ENCODE peak calls at places on chromosomes 1 and 21, in seven cellular contexts. One of them, this sample, is unnamed.

GRCh38 chr1:155479205-155479604 is 83.4 kb downstream of the ASH1L start:
- DNase-seq in A549: no peak
- DNase-seq in CD4-positive, alpha-beta T cell: no peak
- DNase-seq in PC-9: no peak
- DNase-seq in PC-3: peak
- DNase-seq in CD8-positive, alpha-beta T cell: no peak
- DNase-seq in tibial nerve: no peak
- DNase-seq in this sample: peak

GRCh38 chr21:45220106-45220505 is 67.6 kb downstream of the POFUT2 start:
- DNase-seq in A549: no peak
- DNase-seq in PC-3: no peak
- DNase-seq in CD8-positive, alpha-beta T cell: no peak
- DNase-seq in tibial nerve: peak
- DNase-seq in PC-9: no peak
- DNase-seq in CD4-positive, alpha-beta T cell: no peak
- DNase-seq in this sample: no peak

GRCh38 chr1:201593200-201593828 is 54.4 kb downstream of the NAV1 start:
- DNase-seq in tibial nerve: peak
- DNase-seq in PC-9: peak
- DNase-seq in A549: peak
- DNase-seq in PC-3: peak
- DNase-seq in CD8-positive, alpha-beta T cell: no peak
- DNase-seq in CD4-positive, alpha-beta T cell: no peak
- DNase-seq in this sample: peak

GRCh38 chr1:188489336-188490112 is 1660.8 kb downstream of the PLA2G4A start:
- DNase-seq in tibial nerve: no peak
- DNase-seq in PC-9: peak
- DNase-seq in A549: peak
- DNase-seq in CD8-positive, alpha-beta T cell: no peak
- DNase-seq in CD4-positive, alpha-beta T cell: no peak
- DNase-seq in PC-3: peak
- DNase-seq in this sample: no peak

GRCh38 chr1:34800214-34800613 is 7.4 kb downstream of the GJA4 start:
- DNase-seq in PC-3: no peak
- DNase-seq in CD8-positive, alpha-beta T cell: no peak
- DNase-seq in tibial nerve: no peak
- DNase-seq in PC-9: no peak
- DNase-seq in CD4-positive, alpha-beta T cell: no peak
- DNase-seq in A549: no peak
- DNase-seq in this sample: no peak

GRCh38 chr21:45592208-45592619 is 50.0 kb upstream of the SLC19A1 start:
- DNase-seq in tibial nerve: no peak
- DNase-seq in CD8-positive, alpha-beta T cell: peak
- DNase-seq in PC-9: no peak
- DNase-seq in PC-3: no peak
- DNase-seq in A549: no peak
- DNase-seq in CD4-positive, alpha-beta T cell: peak
- DNase-seq in this sample: no peak

GRCh38 chr1:84830136-84830535 is 62.9 kb downstream of the LPAR3 start:
- DNase-seq in PC-3: no peak
- DNase-seq in CD8-positive, alpha-beta T cell: no peak
- DNase-seq in CD4-positive, alpha-beta T cell: no peak
- DNase-seq in A549: no peak
- DNase-seq in tibial nerve: no peak
- DNase-seq in PC-9: no peak
- DNase-seq in this sample: no peak

GRCh38 chr21:33490991-33491372 is 534 bp downstream of the DNAJC28 start:
- DNase-seq in PC-3: no peak
- DNase-seq in tibial nerve: no peak
- DNase-seq in CD4-positive, alpha-beta T cell: no peak
- DNase-seq in A549: no peak
- DNase-seq in CD8-positive, alpha-beta T cell: no peak
- DNase-seq in PC-9: no peak
- DNase-seq in this sample: no peak

GRCh38 chr1:239744851-239745250 is 346.8 kb upstream of the FMN2 start:
- DNase-seq in PC-3: no peak
- DNase-seq in PC-9: no peak
- DNase-seq in CD8-positive, alpha-beta T cell: no peak
- DNase-seq in A549: no peak
- DNase-seq in tibial nerve: no peak
- DNase-seq in CD4-positive, alpha-beta T cell: no peak
- DNase-seq in this sample: no peak

GRCh38 chr1:154809436-154810413 is 60.4 kb downstream of the KCNN3 start:
- DNase-seq in PC-3: peak
- DNase-seq in tibial nerve: no peak
- DNase-seq in A549: peak
- DNase-seq in CD8-positive, alpha-beta T cell: no peak
- DNase-seq in CD4-positive, alpha-beta T cell: no peak
- DNase-seq in PC-9: no peak
- DNase-seq in this sample: peak

GRCh38 chr1:102891868-102892625 is 216.3 kb downstream of the COL11A1 start:
- DNase-seq in PC-9: no peak
- DNase-seq in PC-3: peak
- DNase-seq in A549: no peak
- DNase-seq in CD8-positive, alpha-beta T cell: no peak
- DNase-seq in CD4-positive, alpha-beta T cell: no peak
- DNase-seq in tibial nerve: no peak
- DNase-seq in this sample: peak

GRCh38 chr1:18342744-18343143 is 138.0 kb upstream of the KLHDC7A start:
- DNase-seq in PC-9: no peak
- DNase-seq in PC-3: no peak
- DNase-seq in CD8-positive, alpha-beta T cell: no peak
- DNase-seq in tibial nerve: no peak
- DNase-seq in CD4-positive, alpha-beta T cell: no peak
- DNase-seq in A549: no peak
- DNase-seq in this sample: no peak

GRCh38 chr1:117623698-117624097 is 17.9 kb downstream of the TENT5C start:
- DNase-seq in tibial nerve: no peak
- DNase-seq in PC-3: no peak
- DNase-seq in CD8-positive, alpha-beta T cell: no peak
- DNase-seq in A549: no peak
- DNase-seq in CD4-positive, alpha-beta T cell: no peak
- DNase-seq in PC-9: no peak
- DNase-seq in this sample: no peak

GRCh38 chr1:215119719-215120118 is 37.2 kb downstream of the KCNK2 start:
- DNase-seq in CD4-positive, alpha-beta T cell: no peak
- DNase-seq in CD8-positive, alpha-beta T cell: no peak
- DNase-seq in PC-9: no peak
- DNase-seq in A549: no peak
- DNase-seq in tibial nerve: peak
- DNase-seq in PC-3: no peak
- DNase-seq in this sample: no peak

GRCh38 chr1:150409504-150410362 is 45.8 kb downstream of the RPRD2 start:
- DNase-seq in CD8-positive, alpha-beta T cell: no peak
- DNase-seq in PC-9: no peak
- DNase-seq in tibial nerve: no peak
- DNase-seq in A549: no peak
- DNase-seq in PC-3: no peak
- DNase-seq in CD4-positive, alpha-beta T cell: no peak
- DNase-seq in this sample: no peak

GRCh38 chr1:11594222-11594621 is 60.0 kb downstream of the FBXO2 start:
- DNase-seq in CD8-positive, alpha-beta T cell: no peak
- DNase-seq in A549: no peak
- DNase-seq in PC-3: no peak
- DNase-seq in tibial nerve: no peak
- DNase-seq in PC-9: no peak
- DNase-seq in CD4-positive, alpha-beta T cell: no peak
- DNase-seq in this sample: peak

GRCh38 chr1:24108334-24109165 is 3.4 kb downstream of the MYOM3 start:
- DNase-seq in A549: peak
- DNase-seq in CD4-positive, alpha-beta T cell: no peak
- DNase-seq in tibial nerve: no peak
- DNase-seq in PC-9: peak
- DNase-seq in CD8-positive, alpha-beta T cell: no peak
- DNase-seq in PC-3: peak
- DNase-seq in this sample: peak

GRCh38 chr1:109040627-109041613 is 982 bp downstream of the WDR47 start:
- DNase-seq in CD8-positive, alpha-beta T cell: peak
- DNase-seq in PC-3: peak
- DNase-seq in CD4-positive, alpha-beta T cell: peak
- DNase-seq in tibial nerve: no peak
- DNase-seq in PC-9: peak
- DNase-seq in A549: peak
- DNase-seq in this sample: peak

DNA sequence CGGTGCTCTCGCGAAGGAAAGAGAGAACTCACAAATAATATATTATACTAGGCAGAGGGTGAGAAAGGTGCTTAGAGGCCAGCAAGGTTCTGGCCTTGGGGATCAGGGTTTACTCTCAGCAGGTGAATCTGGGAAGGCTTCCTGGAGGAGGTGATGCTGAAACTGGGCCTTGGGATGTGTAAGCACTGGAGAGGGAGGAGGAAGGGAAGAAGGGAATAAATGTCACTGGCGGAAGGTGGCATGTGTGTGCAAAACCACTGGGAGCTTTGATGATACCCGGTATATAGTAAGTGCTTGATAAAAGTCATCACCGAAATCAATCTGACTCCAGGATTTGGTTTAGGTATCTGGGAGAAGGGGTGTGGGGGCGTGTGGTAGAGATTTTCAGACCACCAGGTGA is 24.4 kb downstream of the SPSB1 start:
- DNase-seq in CD4-positive, alpha-beta T cell: no peak
- DNase-seq in PC-9: no peak
- DNase-seq in PC-3: no peak
- DNase-seq in A549: no peak
- DNase-seq in tibial nerve: no peak
- DNase-seq in CD8-positive, alpha-beta T cell: no peak
- DNase-seq in this sample: no peak
- H3K27ac ChIP-seq in CD4-positive, alpha-beta T cell: no peak
- H3K27ac ChIP-seq in PC-9: no peak
- H3K27ac ChIP-seq in PC-3: peak
- H3K27ac ChIP-seq in A549: peak
- H3K27ac ChIP-seq in tibial nerve: no peak
- H3K27ac ChIP-seq in CD8-positive, alpha-beta T cell: no peak
- H3K27ac ChIP-seq in this sample: peak

GRCh38 chr1:13759072-13759471 is 59.1 kb downstream of the PRDM2 start:
- DNase-seq in CD8-positive, alpha-beta T cell: no peak
- DNase-seq in PC-9: peak
- DNase-seq in CD4-positive, alpha-beta T cell: no peak
- DNase-seq in A549: no peak
- DNase-seq in PC-3: peak
- DNase-seq in tibial nerve: no peak
- DNase-seq in this sample: peak
- TF ChIP-seq CTCF in CD8-positive, alpha-beta T cell: no peak
- TF ChIP-seq CTCF in PC-9: no peak
- TF ChIP-seq CTCF in CD4-positive, alpha-beta T cell: no peak
- TF ChIP-seq CTCF in A549: no peak
- TF ChIP-seq CTCF in PC-3: peak
- TF ChIP-seq CTCF in tibial nerve: no peak
- TF ChIP-seq CTCF in this sample: peak

GRCh38 chr1:191629836-191630235 is 528.4 kb upstream of the RGS18 start:
- DNase-seq in PC-3: no peak
- DNase-seq in tibial nerve: no peak
- DNase-seq in CD4-positive, alpha-beta T cell: no peak
- DNase-seq in PC-9: no peak
- DNase-seq in A549: no peak
- DNase-seq in CD8-positive, alpha-beta T cell: no peak
- DNase-seq in this sample: no peak
- H3K27ac ChIP-seq in PC-3: no peak
- H3K27ac ChIP-seq in tibial nerve: no peak
- H3K27ac ChIP-seq in CD4-positive, alpha-beta T cell: no peak
- H3K27ac ChIP-seq in PC-9: no peak
- H3K27ac ChIP-seq in A549: no peak
- H3K27ac ChIP-seq in CD8-positive, alpha-beta T cell: no peak
- H3K27ac ChIP-seq in this sample: no peak

DNA sequence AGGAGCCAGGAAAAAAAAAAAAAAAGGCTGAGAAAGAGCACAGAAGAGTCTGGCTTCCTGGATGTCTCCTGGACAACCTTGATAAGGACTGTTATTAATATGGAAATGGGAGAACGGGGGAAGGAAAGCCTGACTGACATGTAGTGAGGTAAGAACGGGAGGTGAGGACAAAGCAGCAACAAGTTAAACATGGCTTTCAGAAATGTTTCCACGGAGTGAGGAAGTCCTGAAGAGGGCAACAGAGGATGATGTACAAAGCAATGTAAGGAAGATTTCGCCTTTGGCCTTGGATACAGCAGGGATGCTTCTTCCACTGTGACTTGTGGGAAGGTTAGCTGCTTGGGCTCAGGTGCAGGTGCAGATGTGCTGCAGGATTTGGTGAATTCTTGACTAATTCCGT is 11.9 kb upstream of the NIBAN1 start:
- DNase-seq in PC-3: peak
- DNase-seq in A549: no peak
- DNase-seq in PC-9: no peak
- DNase-seq in tibial nerve: no peak
- DNase-seq in CD4-positive, alpha-beta T cell: no peak
- DNase-seq in CD8-positive, alpha-beta T cell: no peak
- DNase-seq in this sample: peak
- TF ChIP-seq CTCF in PC-3: peak
- TF ChIP-seq CTCF in A549: peak
- TF ChIP-seq CTCF in PC-9: no peak
- TF ChIP-seq CTCF in tibial nerve: no peak
- TF ChIP-seq CTCF in CD4-positive, alpha-beta T cell: no peak
- TF ChIP-seq CTCF in CD8-positive, alpha-beta T cell: no peak
- TF ChIP-seq CTCF in this sample: no peak

GRCh38 chr1:156600733-156601121 is 552 bp downstream of the GPATCH4 start:
- DNase-seq in A549: no peak
- DNase-seq in CD4-positive, alpha-beta T cell: no peak
- DNase-seq in PC-3: no peak
- DNase-seq in tibial nerve: no peak
- DNase-seq in PC-9: no peak
- DNase-seq in CD8-positive, alpha-beta T cell: no peak
- DNase-seq in this sample: no peak
- H3K27ac ChIP-seq in A549: peak
- H3K27ac ChIP-seq in CD4-positive, alpha-beta T cell: peak
- H3K27ac ChIP-seq in PC-3: peak
- H3K27ac ChIP-seq in tibial nerve: peak
- H3K27ac ChIP-seq in PC-9: peak
- H3K27ac ChIP-seq in CD8-positive, alpha-beta T cell: peak
- H3K27ac ChIP-seq in this sample: peak